ENCODE peak calls at places on chromosomes 2 and 18, in ten cellular contexts. G is cardiac muscle cell, E is epithelial cell of prostate, S is amniotic stem cell, J is HEK293T, X is T-helper 1 cell, Q is SK-N-SH, T is RWPE1, D is T-helper 2 cell, B is upper lobe of right lung. N is an unnamed sample.

GRCh38 chr2:171939754-171940093 is 17.5 kb downstream of the HAT1 start:
- DNase-seq in G (no peak), E (no peak), S (no peak), J (no peak), X (no peak), Q (no peak), T (no peak), D (no peak), B (no peak), N (no peak)

GRCh38 chr18:37565985-37566478 is 434 bp upstream of the CELF4 start:
- DNase-seq in G (peak; percentile 85), E (no peak), S (no peak), J (peak; percentile 93), X (no peak), Q (peak; percentile 95), T (peak; percentile 50), D (no peak), B (peak; percentile 69), N (peak; percentile 78)

GRCh38 chr2:9830685-9831410 is 12.4 kb upstream of the TAF1B start:
- DNase-seq in G (no peak), E (no peak), S (no peak), J (no peak), X (no peak), Q (no peak), T (no peak), D (peak; percentile 49), B (no peak), N (no peak)

GRCh38 chr2:207673431-207673830 is 38.0 kb upstream of the CCNYL1 start:
- DNase-seq in G (no peak), E (no peak), S (no peak), J (no peak), X (no peak), Q (no peak), T (no peak), D (no peak), B (no peak), N (no peak)

GRCh38 chr2:239700946-239701345 is 300.1 kb upstream of the HDAC4 start:
- DNase-seq in G (no peak), E (no peak), S (no peak), J (no peak), X (no peak), Q (no peak), T (no peak), D (no peak), B (no peak), N (no peak)

GRCh38 chr2:219125225-219125885 is 35.3 kb downstream of the NHEJ1 start:
- DNase-seq in G (no peak), E (no peak), S (no peak), J (no peak), X (no peak), Q (no peak), T (peak; percentile 34), D (no peak), B (peak; percentile 86), N (no peak)

GRCh38 chr2:182593394-182593707 is 122.7 kb upstream of the DNAJC10 start:
- DNase-seq in G (no peak), E (no peak), S (peak; percentile 70), J (no peak), X (no peak), Q (no peak), T (peak; percentile 60), D (no peak), B (no peak), N (peak; percentile 26)

GRCh38 chr2:178498137-178498536 is 17.9 kb downstream of the PLEKHA3 start:
- DNase-seq in G (no peak), E (no peak), S (no peak), J (no peak), X (no peak), Q (no peak), T (no peak), D (no peak), B (no peak), N (no peak)

GRCh38 chr2:227443889-227444568 is 27.9 kb upstream of the AGFG1 start:
- DNase-seq in G (peak; percentile 38), E (no peak), S (no peak), J (no peak), X (no peak), Q (no peak), T (no peak), D (no peak), B (no peak), N (no peak)